ENCODE peak calls at places on chromosomes 4 and X, in four cellular contexts. One of them, this sample, is unnamed.
A peak's percentile ranks its signal among the peaks of the same experiment; 100 is the strongest.

GRCh38 chrX:110133735-110134370 is 130.9 kb downstream of the TMEM164 start:
- DNase-seq in OCI-LY7: no peak
- DNase-seq in transverse colon: no peak
- DNase-seq in endothelial cell: no peak
- DNase-seq in this sample: no peak

GRCh38 chr4:121041307-121042090 is 30.8 kb downstream of the NDNF start:
- DNase-seq in OCI-LY7: no peak
- DNase-seq in endothelial cell: no peak
- DNase-seq in transverse colon: no peak
- DNase-seq in this sample: no peak

GRCh38 chr4:109557433-109557832 is 2.6 kb upstream of the MCUB start:
- DNase-seq in transverse colon: no peak
- DNase-seq in endothelial cell: no peak
- DNase-seq in OCI-LY7: no peak
- DNase-seq in this sample: no peak

GRCh38 chrX:36867143-36867542 is 141.0 kb upstream of the FAM47C start:
- DNase-seq in transverse colon: no peak
- DNase-seq in OCI-LY7: peak; percentile 16
- DNase-seq in endothelial cell: peak; percentile 4
- DNase-seq in this sample: no peak

GRCh38 chr4:84378983-84379382 is 120.1 kb downstream of the NKX6-1 start:
- DNase-seq in endothelial cell: no peak
- DNase-seq in transverse colon: no peak
- DNase-seq in OCI-LY7: no peak
- DNase-seq in this sample: no peak

GRCh38 chr4:110483516-110483915 is 7.6 kb downstream of the ENPEP start:
- DNase-seq in OCI-LY7: no peak
- DNase-seq in endothelial cell: no peak
- DNase-seq in transverse colon: no peak
- DNase-seq in this sample: no peak

GRCh38 chrX:86711531-86712180 is 563.4 kb downstream of the DACH2 start:
- DNase-seq in OCI-LY7: no peak
- DNase-seq in endothelial cell: no peak
- DNase-seq in transverse colon: no peak
- DNase-seq in this sample: no peak

GRCh38 chr4:83107636-83108035 is 6.9 kb downstream of the PLAC8 start:
- DNase-seq in OCI-LY7: no peak
- DNase-seq in endothelial cell: no peak
- DNase-seq in transverse colon: no peak
- DNase-seq in this sample: no peak

GRCh38 chrX:43349363-43349762 is 306.7 kb upstream of the MAOA start:
- DNase-seq in transverse colon: peak; percentile 41
- DNase-seq in endothelial cell: peak; percentile 24
- DNase-seq in OCI-LY7: peak; percentile 51
- DNase-seq in this sample: no peak

GRCh38 chr4:40995850-40996249 is 218.5 kb downstream of the APBB2 start:
- DNase-seq in endothelial cell: no peak
- DNase-seq in OCI-LY7: peak; percentile 20
- DNase-seq in transverse colon: no peak
- DNase-seq in this sample: no peak

GRCh38 chrX:9483376-9483775 is 18.5 kb downstream of the TBL1X start:
- DNase-seq in OCI-LY7: no peak
- DNase-seq in transverse colon: no peak
- DNase-seq in endothelial cell: no peak
- DNase-seq in this sample: no peak

GRCh38 chrX:72202792-72203401 is 21.3 kb downstream of the PIN4 start:
- DNase-seq in transverse colon: no peak
- DNase-seq in OCI-LY7: no peak
- DNase-seq in endothelial cell: no peak
- DNase-seq in this sample: no peak

GRCh38 chr4:143025111-143025704 is 159.5 kb upstream of the USP38 start:
- DNase-seq in transverse colon: no peak
- DNase-seq in endothelial cell: peak; percentile 26
- DNase-seq in OCI-LY7: no peak
- DNase-seq in this sample: no peak

GRCh38 chr4:11843927-11844326 is 415.2 kb upstream of the HS3ST1 start:
- DNase-seq in OCI-LY7: no peak
- DNase-seq in endothelial cell: no peak
- DNase-seq in transverse colon: no peak
- DNase-seq in this sample: no peak

GRCh38 chr4:111943796-111944203 is 201.5 kb upstream of the FAM241A start:
- DNase-seq in endothelial cell: peak; percentile 54
- DNase-seq in transverse colon: peak; percentile 61
- DNase-seq in OCI-LY7: peak; percentile 20
- DNase-seq in this sample: peak; percentile 10

GRCh38 chr4:108483077-108483476 is 137.3 kb upstream of the RPL34 start:
- DNase-seq in OCI-LY7: no peak
- DNase-seq in endothelial cell: no peak
- DNase-seq in transverse colon: no peak
- DNase-seq in this sample: no peak

GRCh38 chr4:164252286-164252685 is 501.6 kb upstream of the SMIM31 start:
- DNase-seq in OCI-LY7: no peak
- DNase-seq in transverse colon: no peak
- DNase-seq in endothelial cell: no peak
- DNase-seq in this sample: no peak

GRCh38 chr4:144646523-144647094 is 653 bp downstream of the HHIP start:
- DNase-seq in transverse colon: no peak
- DNase-seq in endothelial cell: peak; percentile 37
- DNase-seq in OCI-LY7: no peak
- DNase-seq in this sample: no peak
- TF ChIP-seq CTCF in transverse colon: no peak
- TF ChIP-seq CTCF in endothelial cell: no peak
- TF ChIP-seq CTCF in OCI-LY7: no peak
- TF ChIP-seq CTCF in this sample: peak; percentile 37

GRCh38 chr4:154344686-154345085 is 146.9 kb downstream of the DCHS2 start:
- DNase-seq in transverse colon: no peak
- DNase-seq in endothelial cell: no peak
- DNase-seq in OCI-LY7: peak; percentile 11
- DNase-seq in this sample: no peak
- TF ChIP-seq CTCF in transverse colon: no peak
- TF ChIP-seq CTCF in endothelial cell: no peak
- TF ChIP-seq CTCF in OCI-LY7: peak; percentile 48
- TF ChIP-seq CTCF in this sample: peak; percentile 20

GRCh38 chr4:20760053-20760452 is 59.8 kb downstream of the PACRGL start:
- DNase-seq in transverse colon: no peak
- DNase-seq in OCI-LY7: peak; percentile 4
- DNase-seq in endothelial cell: no peak
- DNase-seq in this sample: no peak
- TF ChIP-seq CTCF in transverse colon: no peak
- TF ChIP-seq CTCF in OCI-LY7: peak; percentile 46
- TF ChIP-seq CTCF in endothelial cell: no peak
- TF ChIP-seq CTCF in this sample: no peak

GRCh38 chr4:22869235-22869634 is 176.5 kb downstream of the GBA3 start:
- DNase-seq in endothelial cell: no peak
- DNase-seq in transverse colon: no peak
- DNase-seq in OCI-LY7: no peak
- DNase-seq in this sample: no peak
- TF ChIP-seq CTCF in endothelial cell: no peak
- TF ChIP-seq CTCF in transverse colon: peak; percentile 9
- TF ChIP-seq CTCF in OCI-LY7: peak; percentile 44
- TF ChIP-seq CTCF in this sample: no peak

DNA sequence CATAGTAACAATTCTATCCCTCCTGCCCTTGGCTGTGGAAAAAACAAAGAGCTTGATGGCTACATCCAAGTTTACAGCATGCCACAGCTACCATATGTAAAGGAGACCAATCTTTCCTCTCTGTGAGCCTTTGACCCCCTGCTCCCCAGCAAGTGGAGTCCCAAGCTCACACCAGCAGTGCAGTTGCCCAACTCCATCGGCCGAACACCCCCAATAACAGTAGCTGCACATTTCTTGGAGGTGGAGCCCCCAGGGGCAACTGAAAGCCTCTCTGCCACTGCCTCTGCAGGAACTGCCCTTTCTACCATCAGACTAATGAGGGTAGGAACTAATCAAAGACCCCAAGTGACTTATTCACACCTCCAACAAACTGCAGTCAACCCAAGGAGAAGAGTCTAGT is 81.0 kb upstream of the TCEAL2 start:
- DNase-seq in OCI-LY7: no peak
- DNase-seq in endothelial cell: no peak
- DNase-seq in transverse colon: no peak
- DNase-seq in this sample: no peak
- TF ChIP-seq CTCF in OCI-LY7: no peak
- TF ChIP-seq CTCF in endothelial cell: no peak
- TF ChIP-seq CTCF in transverse colon: no peak
- TF ChIP-seq CTCF in this sample: no peak

GRCh38 chr4:1234811-1235292 is 14.1 kb downstream of the CTBP1 start:
- DNase-seq in transverse colon: no peak
- DNase-seq in endothelial cell: no peak
- DNase-seq in OCI-LY7: no peak
- DNase-seq in this sample: no peak

GRCh38 chr4:1234296-1234695 is 14.6 kb downstream of the CTBP1 start:
- DNase-seq in OCI-LY7: no peak
- DNase-seq in transverse colon: no peak
- DNase-seq in endothelial cell: no peak
- DNase-seq in this sample: no peak

GRCh38 chr4:1232661-1233621 is 16.0 kb downstream of the CTBP1 start:
- DNase-seq in endothelial cell: peak; percentile 27
- DNase-seq in transverse colon: no peak
- DNase-seq in OCI-LY7: no peak
- DNase-seq in this sample: no peak

GRCh38 chr4:1235381-1236102 is 13.4 kb downstream of the CTBP1 start:
- DNase-seq in OCI-LY7: no peak
- DNase-seq in endothelial cell: no peak
- DNase-seq in transverse colon: no peak
- DNase-seq in this sample: no peak

DNA sequence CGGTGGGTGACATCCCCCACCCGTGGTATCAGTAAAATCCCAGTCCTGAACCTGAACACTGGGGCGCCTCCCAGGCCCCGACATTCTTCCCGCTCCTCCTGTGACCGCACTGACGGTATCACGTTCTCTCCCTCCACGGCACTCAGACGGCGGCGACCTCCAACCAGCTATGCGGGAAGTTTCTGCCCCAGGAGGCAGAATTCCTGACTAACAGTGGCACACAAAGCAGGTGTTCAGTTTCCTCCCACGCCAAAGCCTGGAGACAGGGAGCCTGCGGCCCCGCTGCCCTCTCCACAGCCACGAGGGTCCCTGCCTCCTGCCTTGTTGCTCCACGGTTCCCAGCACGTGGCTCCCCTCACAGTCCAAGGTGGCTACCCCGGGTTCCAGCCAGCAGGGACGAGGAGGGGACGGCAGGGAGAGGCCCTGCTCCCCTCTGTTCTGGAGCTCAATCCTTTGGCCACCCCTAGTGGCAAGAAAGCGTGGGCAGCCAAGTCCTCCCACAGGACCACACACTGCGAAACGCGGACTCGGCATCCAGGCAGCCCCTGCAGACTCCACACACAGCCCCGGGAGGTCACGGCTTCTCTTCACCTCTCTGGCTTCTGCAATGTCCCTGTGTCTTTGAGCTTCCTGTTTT is 15.2 kb downstream of the CTBP1 start:
- DNase-seq in endothelial cell: no peak
- DNase-seq in OCI-LY7: no peak
- DNase-seq in transverse colon: no peak
- DNase-seq in this sample: no peak
- TF ChIP-seq CTCF in endothelial cell: no peak
- TF ChIP-seq CTCF in OCI-LY7: peak; percentile 13
- TF ChIP-seq CTCF in transverse colon: peak; percentile 38
- TF ChIP-seq CTCF in this sample: no peak

DNA sequence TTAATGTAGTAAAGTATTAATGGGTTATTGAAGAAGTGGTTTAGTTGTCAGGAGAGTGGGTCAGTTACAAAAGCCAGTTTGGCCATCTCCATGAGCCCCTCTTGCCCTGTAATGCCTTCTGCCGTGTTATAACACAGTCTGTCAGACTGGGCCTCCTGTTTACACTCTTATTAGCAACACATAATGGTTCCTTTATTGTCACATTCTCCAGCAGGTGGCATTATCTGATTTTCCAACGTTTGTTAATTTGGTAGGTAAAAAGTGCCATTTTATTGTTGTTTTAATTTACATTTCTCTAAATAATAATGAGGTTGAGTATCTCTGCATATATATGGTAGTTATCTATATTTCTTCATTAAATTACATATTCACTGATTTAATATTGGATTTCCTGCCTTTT is 560.8 kb downstream of the FGF13 start:
- DNase-seq in OCI-LY7: peak; percentile 7
- DNase-seq in transverse colon: no peak
- DNase-seq in endothelial cell: no peak
- DNase-seq in this sample: no peak
- TF ChIP-seq CTCF in OCI-LY7: peak; percentile 53
- TF ChIP-seq CTCF in transverse colon: no peak
- TF ChIP-seq CTCF in endothelial cell: no peak
- TF ChIP-seq CTCF in this sample: no peak